ENCODE peak calls at places on chromosomes 16 and 17, in six cellular contexts. One of them, this sample, is unnamed.

GRCh38 chr17:78645421-78646295 is 68.5 kb upstream of the DNAH17 start:
- DNase-seq in heart left ventricle: peak; percentile 90
- DNase-seq in adrenal gland: peak; percentile 84
- DNase-seq in CD8-positive, alpha-beta T cell: peak; percentile 14
- DNase-seq in gastrocnemius medialis: peak; percentile 59
- DNase-seq in heart right ventricle: peak; percentile 89
- DNase-seq in this sample: no peak

GRCh38 chr17:6514371-6514770 is 42.0 kb downstream of the PITPNM3 start:
- DNase-seq in heart right ventricle: no peak
- DNase-seq in CD8-positive, alpha-beta T cell: no peak
- DNase-seq in gastrocnemius medialis: no peak
- DNase-seq in adrenal gland: no peak
- DNase-seq in heart left ventricle: no peak
- DNase-seq in this sample: no peak

GRCh38 chr17:82202981-82203380 is 9.7 kb downstream of the CCDC57 start:
- DNase-seq in CD8-positive, alpha-beta T cell: no peak
- DNase-seq in heart right ventricle: no peak
- DNase-seq in adrenal gland: no peak
- DNase-seq in gastrocnemius medialis: no peak
- DNase-seq in heart left ventricle: no peak
- DNase-seq in this sample: no peak

GRCh38 chr16:56191807-56192643 is 736 bp downstream of the GNAO1 start:
- DNase-seq in heart left ventricle: no peak
- DNase-seq in gastrocnemius medialis: no peak
- DNase-seq in heart right ventricle: no peak
- DNase-seq in adrenal gland: no peak
- DNase-seq in CD8-positive, alpha-beta T cell: no peak
- DNase-seq in this sample: no peak

GRCh38 chr16:67833418-67834241 is 8.5 kb upstream of the THAP11 start:
- DNase-seq in gastrocnemius medialis: peak; percentile 89
- DNase-seq in heart right ventricle: peak; percentile 96
- DNase-seq in heart left ventricle: peak; percentile 95
- DNase-seq in adrenal gland: peak; percentile 95
- DNase-seq in CD8-positive, alpha-beta T cell: peak; percentile 88
- DNase-seq in this sample: peak; percentile 94

GRCh38 chr17:17841620-17842025 is 4.8 kb upstream of the SREBF1 start:
- DNase-seq in heart right ventricle: peak; percentile 78
- DNase-seq in gastrocnemius medialis: peak; percentile 85
- DNase-seq in adrenal gland: peak; percentile 84
- DNase-seq in CD8-positive, alpha-beta T cell: no peak
- DNase-seq in heart left ventricle: peak; percentile 78
- DNase-seq in this sample: no peak

GRCh38 chr16:30758988-30759461 is 2.8 kb downstream of the CFAP119 start:
- DNase-seq in CD8-positive, alpha-beta T cell: no peak
- DNase-seq in adrenal gland: no peak
- DNase-seq in heart right ventricle: no peak
- DNase-seq in gastrocnemius medialis: peak; percentile 16
- DNase-seq in heart left ventricle: no peak
- DNase-seq in this sample: no peak

GRCh38 chr17:80891096-80892018 is 100.3 kb upstream of the CHMP6 start:
- DNase-seq in heart right ventricle: no peak
- DNase-seq in adrenal gland: peak; percentile 87
- DNase-seq in heart left ventricle: no peak
- DNase-seq in gastrocnemius medialis: peak; percentile 48
- DNase-seq in CD8-positive, alpha-beta T cell: peak; percentile 53
- DNase-seq in this sample: no peak

GRCh38 chr17:80364091-80364691 is 50.8 kb upstream of the ENDOV start:
- DNase-seq in heart left ventricle: no peak
- DNase-seq in gastrocnemius medialis: no peak
- DNase-seq in CD8-positive, alpha-beta T cell: no peak
- DNase-seq in adrenal gland: peak; percentile 39
- DNase-seq in heart right ventricle: no peak
- DNase-seq in this sample: no peak

GRCh38 chr16:5228369-5228768 is 130.8 kb upstream of the EEF2KMT start:
- DNase-seq in gastrocnemius medialis: no peak
- DNase-seq in heart left ventricle: no peak
- DNase-seq in CD8-positive, alpha-beta T cell: no peak
- DNase-seq in adrenal gland: no peak
- DNase-seq in heart right ventricle: no peak
- DNase-seq in this sample: no peak

GRCh38 chr17:9002610-9003354 is 18.5 kb upstream of the NTN1 start:
- DNase-seq in CD8-positive, alpha-beta T cell: no peak
- DNase-seq in gastrocnemius medialis: no peak
- DNase-seq in heart left ventricle: peak; percentile 23
- DNase-seq in adrenal gland: no peak
- DNase-seq in heart right ventricle: no peak
- DNase-seq in this sample: peak; percentile 87

GRCh38 chr17:75404739-75405364 is 626 bp downstream of the GRB2 start:
- DNase-seq in gastrocnemius medialis: peak; percentile 26
- DNase-seq in CD8-positive, alpha-beta T cell: peak; percentile 22
- DNase-seq in heart right ventricle: peak; percentile 17
- DNase-seq in heart left ventricle: no peak
- DNase-seq in adrenal gland: peak; percentile 69
- DNase-seq in this sample: peak; percentile 88

GRCh38 chr17:41563607-41564006 is 8.3 kb downstream of the KRT9 start:
- DNase-seq in adrenal gland: no peak
- DNase-seq in heart right ventricle: no peak
- DNase-seq in CD8-positive, alpha-beta T cell: no peak
- DNase-seq in heart left ventricle: no peak
- DNase-seq in gastrocnemius medialis: no peak
- DNase-seq in this sample: no peak

GRCh38 chr17:15332338-15332737 is 9.1 kb downstream of the TEKT3 start:
- DNase-seq in heart right ventricle: no peak
- DNase-seq in heart left ventricle: no peak
- DNase-seq in gastrocnemius medialis: no peak
- DNase-seq in CD8-positive, alpha-beta T cell: no peak
- DNase-seq in adrenal gland: no peak
- DNase-seq in this sample: no peak

GRCh38 chr17:32323784-32324590 is 18.0 kb downstream of the C17orf75 start:
- DNase-seq in CD8-positive, alpha-beta T cell: no peak
- DNase-seq in gastrocnemius medialis: no peak
- DNase-seq in heart right ventricle: no peak
- DNase-seq in adrenal gland: peak; percentile 42
- DNase-seq in heart left ventricle: no peak
- DNase-seq in this sample: no peak

GRCh38 chr17:62800580-62800979 is 7.5 kb downstream of the MARCHF10 start:
- DNase-seq in adrenal gland: no peak
- DNase-seq in gastrocnemius medialis: no peak
- DNase-seq in CD8-positive, alpha-beta T cell: no peak
- DNase-seq in heart right ventricle: no peak
- DNase-seq in heart left ventricle: no peak
- DNase-seq in this sample: no peak

GRCh38 chr16:55621771-55622170 is 34.0 kb upstream of the SLC6A2 start:
- DNase-seq in heart right ventricle: no peak
- DNase-seq in heart left ventricle: no peak
- DNase-seq in gastrocnemius medialis: no peak
- DNase-seq in adrenal gland: no peak
- DNase-seq in CD8-positive, alpha-beta T cell: no peak
- DNase-seq in this sample: no peak

GRCh38 chr16:11534262-11534661 is 52.5 kb downstream of the LITAF start:
- DNase-seq in heart left ventricle: no peak
- DNase-seq in heart right ventricle: no peak
- DNase-seq in CD8-positive, alpha-beta T cell: no peak
- DNase-seq in adrenal gland: peak; percentile 7
- DNase-seq in gastrocnemius medialis: peak; percentile 36
- DNase-seq in this sample: no peak

GRCh38 chr17:67993153-67993997 is 2.9 kb downstream of the C17orf58 start:
- DNase-seq in gastrocnemius medialis: peak; percentile 80
- DNase-seq in heart left ventricle: peak; percentile 91
- DNase-seq in heart right ventricle: peak; percentile 82
- DNase-seq in adrenal gland: peak; percentile 83
- DNase-seq in CD8-positive, alpha-beta T cell: peak; percentile 57
- DNase-seq in this sample: peak; percentile 98

GRCh38 chr16:74623214-74623842 is 16.4 kb upstream of the GLG1 start:
- DNase-seq in adrenal gland: peak; percentile 8
- DNase-seq in heart right ventricle: no peak
- DNase-seq in heart left ventricle: no peak
- DNase-seq in CD8-positive, alpha-beta T cell: no peak
- DNase-seq in gastrocnemius medialis: no peak
- DNase-seq in this sample: no peak

GRCh38 chr16:31402687-31403086 is 9.6 kb downstream of the ITGAD start:
- DNase-seq in heart left ventricle: no peak
- DNase-seq in adrenal gland: no peak
- DNase-seq in gastrocnemius medialis: no peak
- DNase-seq in heart right ventricle: no peak
- DNase-seq in CD8-positive, alpha-beta T cell: no peak
- DNase-seq in this sample: no peak

GRCh38 chr17:53150101-53150698 is 672.5 kb upstream of the KIF2B start:
- DNase-seq in adrenal gland: no peak
- DNase-seq in heart left ventricle: no peak
- DNase-seq in gastrocnemius medialis: no peak
- DNase-seq in CD8-positive, alpha-beta T cell: no peak
- DNase-seq in heart right ventricle: no peak
- DNase-seq in this sample: no peak

GRCh38 chr17:28320215-28321061 is 1.4 kb downstream of the TMEM97 start:
- DNase-seq in adrenal gland: no peak
- DNase-seq in heart left ventricle: no peak
- DNase-seq in CD8-positive, alpha-beta T cell: no peak
- DNase-seq in gastrocnemius medialis: no peak
- DNase-seq in heart right ventricle: no peak
- DNase-seq in this sample: no peak

GRCh38 chr17:46159686-46160085 is 33.5 kb downstream of the KANSL1 start:
- DNase-seq in heart right ventricle: no peak
- DNase-seq in adrenal gland: no peak
- DNase-seq in gastrocnemius medialis: no peak
- DNase-seq in heart left ventricle: no peak
- DNase-seq in CD8-positive, alpha-beta T cell: no peak
- DNase-seq in this sample: no peak

GRCh38 chr16:1949507-1949906 is 5.0 kb downstream of the RPL3L start:
- DNase-seq in gastrocnemius medialis: no peak
- DNase-seq in CD8-positive, alpha-beta T cell: no peak
- DNase-seq in adrenal gland: no peak
- DNase-seq in heart left ventricle: no peak
- DNase-seq in heart right ventricle: no peak
- DNase-seq in this sample: no peak

GRCh38 chr17:37818689-37819088 is 73.8 kb upstream of the HNF1B start:
- DNase-seq in heart left ventricle: no peak
- DNase-seq in CD8-positive, alpha-beta T cell: no peak
- DNase-seq in adrenal gland: no peak
- DNase-seq in heart right ventricle: no peak
- DNase-seq in gastrocnemius medialis: no peak
- DNase-seq in this sample: peak; percentile 73

GRCh38 chr17:43578699-43579569 is 32.8 kb upstream of the ETV4 start:
- DNase-seq in gastrocnemius medialis: no peak
- DNase-seq in heart right ventricle: no peak
- DNase-seq in heart left ventricle: no peak
- DNase-seq in CD8-positive, alpha-beta T cell: no peak
- DNase-seq in adrenal gland: peak; percentile 9
- DNase-seq in this sample: peak; percentile 31

GRCh38 chr17:56977673-56978395 is at the start of gene SCPEP1:
- DNase-seq in adrenal gland: peak; percentile 91
- DNase-seq in CD8-positive, alpha-beta T cell: peak; percentile 78
- DNase-seq in gastrocnemius medialis: peak; percentile 87
- DNase-seq in heart left ventricle: peak; percentile 87
- DNase-seq in heart right ventricle: peak; percentile 78
- DNase-seq in this sample: peak; percentile 94
- TF ChIP-seq CTCF in adrenal gland: no peak
- TF ChIP-seq CTCF in CD8-positive, alpha-beta T cell: no peak
- TF ChIP-seq CTCF in gastrocnemius medialis: no peak
- TF ChIP-seq CTCF in heart left ventricle: no peak
- TF ChIP-seq CTCF in heart right ventricle: no peak
- TF ChIP-seq CTCF in this sample: no peak

GRCh38 chr17:34825884-34826283 is 135.4 kb downstream of the CCT6B start:
- DNase-seq in heart left ventricle: no peak
- DNase-seq in CD8-positive, alpha-beta T cell: no peak
- DNase-seq in adrenal gland: no peak
- DNase-seq in heart right ventricle: no peak
- DNase-seq in gastrocnemius medialis: no peak
- DNase-seq in this sample: no peak

GRCh38 chr17:34827008-34827407 is 134.3 kb downstream of the CCT6B start:
- DNase-seq in CD8-positive, alpha-beta T cell: no peak
- DNase-seq in heart left ventricle: no peak
- DNase-seq in gastrocnemius medialis: no peak
- DNase-seq in adrenal gland: no peak
- DNase-seq in heart right ventricle: no peak
- DNase-seq in this sample: no peak

GRCh38 chr17:34823023-34823422 is 138.2 kb downstream of the CCT6B start:
- DNase-seq in heart right ventricle: no peak
- DNase-seq in gastrocnemius medialis: no peak
- DNase-seq in adrenal gland: no peak
- DNase-seq in heart left ventricle: no peak
- DNase-seq in CD8-positive, alpha-beta T cell: no peak
- DNase-seq in this sample: no peak

GRCh38 chr17:34825102-34825501 is 136.2 kb downstream of the CCT6B start:
- DNase-seq in gastrocnemius medialis: no peak
- DNase-seq in CD8-positive, alpha-beta T cell: no peak
- DNase-seq in heart right ventricle: no peak
- DNase-seq in adrenal gland: no peak
- DNase-seq in heart left ventricle: no peak
- DNase-seq in this sample: no peak

DNA sequence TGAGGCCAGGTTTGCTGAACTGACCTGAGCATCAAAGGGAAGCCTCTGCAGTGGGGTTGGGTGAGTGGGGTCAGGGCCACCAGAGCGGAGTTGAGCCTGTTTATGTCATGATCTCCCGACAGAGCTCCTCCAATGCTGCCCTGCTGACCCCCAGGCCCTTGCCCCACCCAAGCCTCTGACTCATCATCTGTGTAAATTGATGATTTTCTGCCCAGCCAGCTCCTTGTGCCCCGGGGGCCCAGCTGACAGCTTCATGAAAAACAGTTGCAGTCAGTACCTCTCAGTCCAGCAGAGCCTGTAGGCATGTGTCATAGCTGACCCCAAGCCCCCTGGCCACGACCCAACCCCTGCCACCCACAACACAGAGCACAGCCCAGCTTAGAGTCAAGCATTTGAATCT is 134.9 kb downstream of the CCT6B start:
- DNase-seq in CD8-positive, alpha-beta T cell: no peak
- DNase-seq in gastrocnemius medialis: no peak
- DNase-seq in heart right ventricle: no peak
- DNase-seq in heart left ventricle: no peak
- DNase-seq in adrenal gland: no peak
- DNase-seq in this sample: no peak
- H3K4me1 ChIP-seq in CD8-positive, alpha-beta T cell: no peaks in the 10 kb centered on the region
- H3K4me1 ChIP-seq in gastrocnemius medialis: no peaks in the 10 kb centered on the region
- H3K4me1 ChIP-seq in heart right ventricle: no peaks in the 10 kb centered on the region
- H3K4me1 ChIP-seq in heart left ventricle: no peaks in the 10 kb centered on the region
- H3K4me1 ChIP-seq in adrenal gland: no peaks in the 10 kb centered on the region
- H3K4me1 ChIP-seq in this sample: no peaks in the 10 kb centered on the region

GRCh38 chr16:20676268-20676828 is 21.1 kb downstream of the ACSM1 start:
- DNase-seq in heart right ventricle: no peak
- DNase-seq in adrenal gland: peak; percentile 72
- DNase-seq in gastrocnemius medialis: no peak
- DNase-seq in CD8-positive, alpha-beta T cell: no peak
- DNase-seq in heart left ventricle: no peak
- DNase-seq in this sample: no peak
- H3K27ac ChIP-seq in heart right ventricle: peak overlapping the region; percentile 63
- H3K27ac ChIP-seq in adrenal gland: peak overlapping the region; percentile 47
- H3K27ac ChIP-seq in gastrocnemius medialis: no peak overlapping the region
- H3K27ac ChIP-seq in CD8-positive, alpha-beta T cell: peak overlapping the region; percentile 16
- H3K27ac ChIP-seq in heart left ventricle: peak overlapping the region; percentile 15
- H3K27ac ChIP-seq in this sample: no peak overlapping the region

DNA sequence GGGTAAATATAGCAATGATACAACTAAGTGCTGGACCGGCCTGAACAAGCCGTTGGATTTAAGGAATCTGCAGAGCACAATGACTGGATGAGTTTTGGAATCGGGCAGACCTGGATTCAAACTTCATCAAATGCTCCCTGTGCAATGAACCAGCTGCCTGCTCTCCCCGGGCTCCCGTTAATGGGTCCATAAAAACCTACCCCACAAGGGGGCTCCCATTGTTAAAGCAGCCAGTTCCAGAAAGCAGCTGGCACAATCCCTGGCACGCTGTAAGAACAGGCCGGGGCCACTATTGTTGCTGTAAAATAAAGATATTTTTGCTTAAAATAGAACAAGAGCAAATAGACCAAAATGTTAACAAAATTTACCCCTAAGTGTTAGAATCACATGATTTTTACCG is 131.9 kb downstream of the C16orf95 start:
- DNase-seq in CD8-positive, alpha-beta T cell: no peak
- DNase-seq in gastrocnemius medialis: no peak
- DNase-seq in adrenal gland: no peak
- DNase-seq in heart right ventricle: no peak
- DNase-seq in heart left ventricle: no peak
- DNase-seq in this sample: no peak
- TF ChIP-seq CTCF in CD8-positive, alpha-beta T cell: no peak
- TF ChIP-seq CTCF in gastrocnemius medialis: no peak
- TF ChIP-seq CTCF in adrenal gland: no peak
- TF ChIP-seq CTCF in heart right ventricle: no peak
- TF ChIP-seq CTCF in heart left ventricle: no peak
- TF ChIP-seq CTCF in this sample: no peak